ENCODE peak calls at places on chromosomes 12 and 14, in six cellular contexts. I is ELR; N is stimulated activated CD4-positive, alpha-beta T cell treated with anti-CD3 and anti-CD28 coated beads, Interleukin-2, amount 100 ng/mL, for 24 hours; Y is stimulated activated CD8-positive, alpha-beta memory T cell treated with anti-CD3 and anti-CD28 coated beads, Interleukin-7, amount 100 ng/mL, for 4 hours; P is HEK293T; B is ecto neural progenitor cell. O is an unnamed sample.

GRCh38 chr12:3537916-3538690 is 47.1 kb downstream of the PRMT8 start:
- DNase-seq in I (no peak), N (no peak), Y (no peak), P (no peak), B (peak), O (no peak)

GRCh38 chr12:103399986-103400385 is 95.8 kb downstream of the C12orf42 start:
- DNase-seq in I (no peak), N (no peak), Y (no peak), P (no peak), B (no peak), O (no peak)

GRCh38 chr14:104200591-104200990 is 62.2 kb downstream of the KIF26A start:
- DNase-seq in I (no peak), N (no peak), Y (no peak), P (no peak), B (no peak), O (no peak)

GRCh38 chr12:34287986-34288962 is 266.0 kb downstream of the ALG10 start:
- DNase-seq in I (no peak), N (no peak), Y (no peak), P (no peak), B (peak), O (no peak)

GRCh38 chr12:47905313-47905730 is 528 bp upstream of the VDR start:
- DNase-seq in I (no peak), N (peak), Y (no peak), P (peak), B (no peak), O (no peak)

GRCh38 chr14:65412881-65413738 is 580 bp downstream of the FUT8 start:
- DNase-seq in I (peak), N (peak), Y (no peak), P (peak), B (peak), O (peak)

GRCh38 chr14:102601378-102601925 is 9.0 kb downstream of the RCOR1 start:
- DNase-seq in I (no peak), N (no peak), Y (no peak), P (no peak), B (no peak), O (no peak)

GRCh38 chr14:49972199-49972671 is 79.4 kb downstream of the ARF6 start:
- DNase-seq in I (peak), N (no peak), Y (no peak), P (no peak), B (no peak), O (no peak)

GRCh38 chr14:89000007-89000942 is 175.8 kb downstream of the TTC8 start:
- DNase-seq in I (peak), N (peak), Y (no peak), P (peak), B (no peak), O (peak)

GRCh38 chr12:117084405-117085317 is 14.6 kb downstream of the TESC start:
- DNase-seq in I (no peak), N (no peak), Y (no peak), P (no peak), B (no peak), O (no peak)

GRCh38 chr12:30884804-30885203 is 41.7 kb upstream of the TSPAN11 start:
- DNase-seq in I (no peak), N (no peak), Y (no peak), P (no peak), B (peak), O (no peak)

GRCh38 chr14:101564819-101565698 is 3.8 kb downstream of the DIO3 start:
- DNase-seq in I (no peak), N (no peak), Y (no peak), P (peak), B (peak), O (no peak)

GRCh38 chr12:106903241-106903950 is 52.3 kb upstream of the TMEM263 start:
- DNase-seq in I (peak), N (peak), Y (peak), P (peak), B (peak), O (peak)

GRCh38 chr12:76782440-76782996 is 18.6 kb downstream of the ZDHHC17 start:
- DNase-seq in I (no peak), N (no peak), Y (no peak), P (no peak), B (no peak), O (no peak)

GRCh38 chr12:544941-545635 is 85.3 kb downstream of the B4GALNT3 start:
- DNase-seq in I (no peak), N (no peak), Y (no peak), P (no peak), B (no peak), O (no peak)

GRCh38 chr12:76679778-76680177 is 84.1 kb upstream of the ZDHHC17 start:
- DNase-seq in I (no peak), N (no peak), Y (no peak), P (no peak), B (no peak), O (no peak)

GRCh38 chr12:128178971-128179370 is 88.0 kb upstream of the TMEM132C start:
- DNase-seq in I (no peak), N (no peak), Y (no peak), P (no peak), B (peak), O (no peak)

GRCh38 chr12:110287986-110288385 is 6.9 kb downstream of the ATP2A2 start:
- DNase-seq in I (no peak), N (no peak), Y (no peak), P (no peak), B (no peak), O (no peak)

GRCh38 chr14:72544615-72545387 is 349.1 kb downstream of the DPF3 start:
- DNase-seq in I (no peak), N (no peak), Y (no peak), P (no peak), B (peak), O (no peak)

GRCh38 chr12:89544730-89545184 is 18.9 kb upstream of the POC1B start:
- DNase-seq in I (no peak), N (no peak), Y (no peak), P (no peak), B (peak), O (no peak)

GRCh38 chr12:13864081-13864673 is 117.2 kb downstream of the GRIN2B start:
- DNase-seq in I (peak), N (peak), Y (peak), P (peak), B (peak), O (peak)

GRCh38 chr14:95294834-95295599 is 24.7 kb downstream of the CLMN start:
- DNase-seq in I (peak), N (no peak), Y (no peak), P (no peak), B (no peak), O (no peak)

GRCh38 chr12:108425238-108425795 is 86.2 kb upstream of the CMKLR1 start:
- DNase-seq in I (no peak), N (no peak), Y (no peak), P (no peak), B (peak), O (no peak)

GRCh38 chr14:59131926-59132763 is 56.3 kb upstream of the DAAM1 start:
- DNase-seq in I (no peak), N (no peak), Y (no peak), P (no peak), B (no peak), O (no peak)

GRCh38 chr12:46402451-46402850 is 29.9 kb upstream of the SLC38A2 start:
- DNase-seq in I (peak), N (no peak), Y (no peak), P (no peak), B (no peak), O (no peak)

GRCh38 chr12:111840831-111841230 is 1.2 kb upstream of the MAPKAPK5 start:
- DNase-seq in I (no peak), N (peak), Y (no peak), P (no peak), B (no peak), O (no peak)

GRCh38 chr12:65608319-65608916 is 215.9 kb upstream of the HMGA2 start:
- DNase-seq in I (peak), N (no peak), Y (no peak), P (no peak), B (no peak), O (no peak)

GRCh38 chr14:67444395-67444794 is 32.4 kb upstream of the PLEK2 start:
- DNase-seq in I (peak), N (no peak), Y (no peak), P (no peak), B (no peak), O (no peak)

GRCh38 chr12:115473257-115473956 is 789.4 kb upstream of the TBX3 start:
- DNase-seq in I (no peak), N (no peak), Y (no peak), P (no peak), B (no peak), O (no peak)

GRCh38 chr12:49030714-49031572 is 12.4 kb upstream of the PRKAG1 start:
- DNase-seq in I (no peak), N (no peak), Y (no peak), P (no peak), B (no peak), O (no peak)

GRCh38 chr12:100793182-100793581 is 1.4 kb upstream of the ANO4 start:
- DNase-seq in I (peak), N (no peak), Y (no peak), P (no peak), B (no peak), O (no peak)

GRCh38 chr12:48788522-48788851 is 402 bp downstream of the ADCY6 start:
- DNase-seq in I (peak), N (no peak), Y (no peak), P (no peak), B (peak), O (no peak)

GRCh38 chr12:94169495-94169894 is 21.1 kb downstream of the PLXNC1 start:
- DNase-seq in I (no peak), N (no peak), Y (no peak), P (no peak), B (no peak), O (peak)

GRCh38 chr12:28689398-28690175 is 459.5 kb upstream of the FAR2 start:
- DNase-seq in I (no peak), N (no peak), Y (no peak), P (no peak), B (no peak), O (no peak)

GRCh38 chr14:96847451-96847850 is 50.3 kb downstream of the VRK1 start:
- DNase-seq in I (no peak), N (no peak), Y (no peak), P (no peak), B (no peak), O (no peak)

GRCh38 chr12:85575115-85576096 is 260.8 kb downstream of the RASSF9 start:
- DNase-seq in I (peak), N (peak), Y (no peak), P (peak), B (peak), O (no peak)

GRCh38 chr12:27081668-27082091 is 698 bp downstream of the C12orf71 start:
- DNase-seq in I (peak), N (no peak), Y (no peak), P (no peak), B (no peak), O (no peak)